ENCODE peak calls at places on chromosomes 7 and 10, in seven cellular contexts. X, P, C, O, E, Z and H are unnamed samples.

GRCh38 chr7:15916666-15917388 is 230.3 kb upstream of the MEOX2 start:
- DNase-seq in X (no peak), P (no peak), C (no peak), O (no peak), E (no peak), Z (no peak), H (no peak)

GRCh38 chr7:117165656-117166055 is 157.2 kb downstream of the WNT2 start:
- DNase-seq in X (no peak), P (no peak), C (no peak), O (no peak), E (no peak), Z (no peak), H (no peak)

GRCh38 chr7:44935016-44935415 is 43.8 kb downstream of the MYO1G start:
- DNase-seq in X (no peak), P (no peak), C (no peak), O (no peak), E (no peak), Z (no peak), H (no peak)

GRCh38 chr7:124032369-124033092 is at the start of gene TMEM229A:
- DNase-seq in X (no peak), P (peak; percentile 32), C (no peak), O (peak; percentile 13), E (peak; percentile 8), Z (no peak), H (peak; percentile 57)

GRCh38 chr10:80100861-80101695 is 22.6 kb downstream of the TMEM254 start:
- DNase-seq in X (no peak), P (no peak), C (no peak), O (no peak), E (peak; percentile 52), Z (no peak), H (no peak)

GRCh38 chr7:50706469-50706937 is 76.2 kb downstream of the GRB10 start:
- DNase-seq in X (no peak), P (no peak), C (no peak), O (no peak), E (no peak), Z (no peak), H (no peak)

GRCh38 chr10:4050061-4050460 is 265.1 kb upstream of the KLF6 start:
- DNase-seq in X (no peak), P (no peak), C (no peak), O (no peak), E (no peak), Z (no peak), H (no peak)

GRCh38 chr10:13612654-13613373 is 26.0 kb downstream of the PRPF18 start:
- DNase-seq in X (no peak), P (no peak), C (no peak), O (no peak), E (no peak), Z (no peak), H (no peak)

GRCh38 chr7:133699390-133699789 is 427.8 kb upstream of the LRGUK start:
- DNase-seq in X (no peak), P (no peak), C (no peak), O (no peak), E (no peak), Z (no peak), H (no peak)

GRCh38 chr7:155844526-155844925 is 32.3 kb upstream of the SHH start:
- DNase-seq in X (no peak), P (no peak), C (no peak), O (no peak), E (no peak), Z (no peak), H (no peak)

GRCh38 chr7:100632951-100633717 is 8.2 kb downstream of the TFR2 start:
- DNase-seq in X (peak; percentile 46), P (peak; percentile 67), C (no peak), O (no peak), E (no peak), Z (peak; percentile 48), H (peak; percentile 43)

GRCh38 chr10:69668722-69669121 is 38.7 kb downstream of the FAM241B start:
- DNase-seq in X (no peak), P (no peak), C (no peak), O (no peak), E (no peak), Z (no peak), H (no peak)

GRCh38 chr10:117259279-117259678 is 18.4 kb downstream of the SLC18A2 start:
- DNase-seq in X (no peak), P (no peak), C (no peak), O (no peak), E (no peak), Z (no peak), H (no peak)

GRCh38 chr7:122887198-122887597 is 938 bp upstream of the CADPS2 start:
- DNase-seq in X (no peak), P (peak; percentile 69), C (no peak), O (peak; percentile 54), E (peak; percentile 79), Z (no peak), H (peak; percentile 88)

GRCh38 chr10:5575144-5575481 is 50.4 kb downstream of the CALML3 start:
- DNase-seq in X (no peak), P (no peak), C (no peak), O (no peak), E (no peak), Z (no peak), H (no peak)

GRCh38 chr10:128855656-128856428 is 611.2 kb upstream of the MGMT start:
- DNase-seq in X (no peak), P (no peak), C (no peak), O (no peak), E (no peak), Z (no peak), H (no peak)

GRCh38 chr10:47388879-47389278 is 4.8 kb upstream of the ZNF488 start:
- DNase-seq in X (no peak), P (no peak), C (no peak), O (no peak), E (no peak), Z (no peak), H (no peak)